ENCODE peak calls at places on chromosomes 3 and 15, in five cellular contexts. One of them, this sample, is unnamed.

GRCh38 chr15:31225356-31225955 is 101.2 kb upstream of the KLF13 start:
- DNase-seq in GM12878: no peak
- DNase-seq in A549: no peak
- DNase-seq in HepG2: no peak
- DNase-seq in SK-N-SH: no peak
- DNase-seq in this sample: no peak

GRCh38 chr3:90035643-90036042 is 928.2 kb downstream of the EPHA3 start:
- DNase-seq in GM12878: no peak
- DNase-seq in A549: no peak
- DNase-seq in HepG2: no peak
- DNase-seq in SK-N-SH: no peak
- DNase-seq in this sample: no peak

GRCh38 chr3:181056276-181056675 is 66.7 kb upstream of the DNAJC19 start:
- DNase-seq in GM12878: no peak
- DNase-seq in A549: no peak
- DNase-seq in HepG2: no peak
- DNase-seq in SK-N-SH: no peak
- DNase-seq in this sample: no peak

GRCh38 chr3:134260984-134261383 is 10.3 kb upstream of the RYK start:
- DNase-seq in GM12878: no peak
- DNase-seq in A549: no peak
- DNase-seq in HepG2: no peak
- DNase-seq in SK-N-SH: no peak
- DNase-seq in this sample: no peak

GRCh38 chr3:119395923-119396358 is 67.5 kb downstream of the TMEM39A start:
- DNase-seq in GM12878: peak
- DNase-seq in A549: no peak
- DNase-seq in HepG2: no peak
- DNase-seq in SK-N-SH: no peak
- DNase-seq in this sample: no peak

GRCh38 chr3:134527037-134527436 is 41.2 kb downstream of the CEP63 start:
- DNase-seq in GM12878: no peak
- DNase-seq in A549: peak
- DNase-seq in HepG2: peak
- DNase-seq in SK-N-SH: peak
- DNase-seq in this sample: peak

GRCh38 chr15:43463542-43463941 is 29.4 kb downstream of the TP53BP1 start:
- DNase-seq in GM12878: no peak
- DNase-seq in A549: no peak
- DNase-seq in HepG2: no peak
- DNase-seq in SK-N-SH: no peak
- DNase-seq in this sample: peak

GRCh38 chr3:161403251-161403650 is 31.9 kb upstream of the SPTSSB start:
- DNase-seq in GM12878: no peak
- DNase-seq in A549: no peak
- DNase-seq in HepG2: no peak
- DNase-seq in SK-N-SH: no peak
- DNase-seq in this sample: no peak

GRCh38 chr15:69384626-69385025 is 29.5 kb upstream of the KIF23 start:
- DNase-seq in GM12878: no peak
- DNase-seq in A549: no peak
- DNase-seq in HepG2: no peak
- DNase-seq in SK-N-SH: no peak
- DNase-seq in this sample: no peak

DNA sequence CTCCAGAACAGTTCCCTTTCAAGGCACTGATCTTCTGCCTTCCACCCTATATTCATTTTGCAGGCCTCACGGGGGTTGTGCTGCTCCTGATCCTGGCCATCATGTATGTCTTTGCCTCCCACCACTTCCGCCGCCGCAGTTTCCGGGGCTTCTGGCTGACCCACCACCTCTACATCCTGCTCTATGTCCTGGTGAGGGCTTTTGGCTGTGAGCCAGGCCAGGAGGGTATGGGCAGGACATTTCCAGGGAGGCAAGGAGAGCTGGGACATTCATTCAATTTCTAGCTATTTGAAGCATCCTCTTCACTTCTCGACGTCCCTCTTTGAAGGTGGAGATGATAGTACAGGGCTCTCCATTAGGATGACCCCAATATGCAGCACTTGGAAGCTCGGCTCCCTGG is 25.9 kb downstream of the DUOX1 start:
- DNase-seq in GM12878: no peak
- DNase-seq in A549: no peak
- DNase-seq in HepG2: no peak
- DNase-seq in SK-N-SH: no peak
- DNase-seq in this sample: no peak
- TF ChIP-seq SMC3 in GM12878: no peak
- TF ChIP-seq SMC3 in A549: no peak
- TF ChIP-seq SMC3 in HepG2: no peak
- TF ChIP-seq SMC3 in SK-N-SH: no peak
- TF ChIP-seq SMC3 in this sample: no peak

DNA sequence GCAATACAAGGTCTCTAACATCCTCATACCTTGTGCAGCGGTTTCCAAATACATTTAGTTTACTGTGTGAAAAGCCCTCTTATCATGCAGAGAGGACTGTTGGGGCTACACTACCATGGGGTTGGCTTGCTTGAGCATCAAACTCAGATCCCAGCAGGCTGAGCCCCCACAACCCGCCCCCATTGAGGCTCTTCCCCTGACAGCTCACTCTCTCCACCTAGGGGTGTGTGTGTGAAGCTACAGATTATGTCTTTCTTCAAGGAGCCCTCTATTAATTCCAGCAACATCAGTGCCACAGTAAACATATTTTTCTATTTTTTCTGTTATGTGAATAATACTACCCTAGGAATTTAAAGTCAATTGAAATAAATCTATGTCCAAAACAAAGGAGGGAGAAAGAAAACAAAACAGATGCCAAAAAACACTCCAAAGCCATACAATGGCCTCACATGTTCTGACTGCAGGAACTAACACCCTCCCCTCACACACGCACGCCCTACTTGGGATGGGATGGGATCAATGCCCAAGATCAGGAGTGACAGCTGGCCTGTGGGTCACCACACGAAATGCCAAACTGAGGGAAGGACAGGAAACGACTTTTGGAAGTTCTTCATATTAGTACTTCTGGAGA is 14.7 kb downstream of the TM4SF4 start:
- DNase-seq in GM12878: no peak
- DNase-seq in A549: peak
- DNase-seq in HepG2: no peak
- DNase-seq in SK-N-SH: peak
- DNase-seq in this sample: no peak
- TF ChIP-seq SMC3 in GM12878: no peak
- TF ChIP-seq SMC3 in A549: peak
- TF ChIP-seq SMC3 in HepG2: peak
- TF ChIP-seq SMC3 in SK-N-SH: peak
- TF ChIP-seq SMC3 in this sample: peak

DNA sequence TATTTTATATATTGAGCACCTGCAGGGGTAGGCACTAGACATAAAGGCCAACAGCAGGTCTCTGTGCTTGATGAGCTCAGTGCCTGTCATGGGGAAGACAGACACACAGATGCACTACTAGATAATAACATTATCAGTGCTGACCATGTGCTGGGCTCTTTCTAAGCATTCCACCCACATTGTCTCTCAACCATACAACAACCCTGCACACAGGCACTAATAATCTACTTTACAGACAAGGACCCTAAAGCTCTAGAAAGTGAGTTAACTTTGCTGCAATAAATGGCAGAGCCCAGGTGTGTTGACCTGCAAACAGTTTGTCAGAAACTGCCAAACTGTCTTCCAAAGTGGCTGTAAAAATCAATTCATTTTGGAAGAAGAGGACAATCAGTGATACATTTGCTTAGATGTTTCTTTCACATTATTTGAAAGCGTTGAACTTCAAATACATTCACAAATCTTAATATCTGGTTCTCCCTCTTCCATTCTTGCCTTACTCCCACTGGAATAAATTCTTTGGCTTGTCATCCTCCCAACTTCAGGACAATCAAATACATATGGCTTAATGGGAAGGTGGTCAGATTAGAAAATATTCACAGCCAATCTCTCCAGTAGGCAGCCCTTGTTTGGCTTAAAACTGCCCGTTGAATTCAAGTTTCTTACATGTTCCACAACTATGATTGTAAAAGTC is 11.0 kb upstream of the PP2D1 start:
- DNase-seq in GM12878: no peak
- DNase-seq in A549: no peak
- DNase-seq in HepG2: no peak
- DNase-seq in SK-N-SH: peak
- DNase-seq in this sample: no peak
- TF ChIP-seq SMC3 in GM12878: no peak
- TF ChIP-seq SMC3 in A549: no peak
- TF ChIP-seq SMC3 in HepG2: no peak
- TF ChIP-seq SMC3 in SK-N-SH: no peak
- TF ChIP-seq SMC3 in this sample: no peak

GRCh38 chr3:196969660-196970546 is 1.3 kb upstream of the PIGZ start:
- DNase-seq in GM12878: no peak
- DNase-seq in A549: peak
- DNase-seq in HepG2: no peak
- DNase-seq in SK-N-SH: peak
- DNase-seq in this sample: peak
- TF ChIP-seq SMC3 in GM12878: peak
- TF ChIP-seq SMC3 in A549: peak
- TF ChIP-seq SMC3 in HepG2: no peak
- TF ChIP-seq SMC3 in SK-N-SH: peak
- TF ChIP-seq SMC3 in this sample: peak

DNA sequence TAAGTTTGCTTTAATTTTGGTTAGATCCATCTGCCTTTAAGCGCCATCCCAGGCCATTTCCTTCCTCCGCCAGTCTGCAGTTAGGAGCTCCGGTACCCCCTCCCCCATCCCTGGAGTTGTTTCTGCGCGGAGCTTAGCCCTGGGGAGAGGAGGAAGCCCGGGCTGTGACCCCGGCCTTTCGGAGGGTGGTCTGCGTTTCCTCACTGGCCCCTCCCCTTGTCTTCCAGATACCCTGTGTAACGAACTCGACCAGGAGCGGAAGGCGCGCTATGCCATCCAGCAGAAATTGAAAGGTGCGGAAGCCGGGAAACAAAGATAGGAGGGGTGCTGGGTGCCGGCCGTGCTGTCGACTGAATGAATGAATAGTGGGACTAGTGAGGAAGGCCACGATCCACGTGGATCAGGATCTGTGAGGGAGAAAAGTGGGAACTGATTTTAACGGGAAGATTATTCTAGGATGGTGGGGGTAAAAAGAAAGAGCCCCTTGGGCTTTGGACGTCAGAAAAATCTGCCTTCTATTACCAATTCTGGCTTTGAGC is 6.8 kb downstream of the RNU6-1 start:
- DNase-seq in GM12878: no peak
- DNase-seq in A549: no peak
- DNase-seq in HepG2: no peak
- DNase-seq in SK-N-SH: peak
- DNase-seq in this sample: no peak
- TF ChIP-seq SMC3 in GM12878: no peak
- TF ChIP-seq SMC3 in A549: no peak
- TF ChIP-seq SMC3 in HepG2: no peak
- TF ChIP-seq SMC3 in SK-N-SH: no peak
- TF ChIP-seq SMC3 in this sample: no peak

DNA sequence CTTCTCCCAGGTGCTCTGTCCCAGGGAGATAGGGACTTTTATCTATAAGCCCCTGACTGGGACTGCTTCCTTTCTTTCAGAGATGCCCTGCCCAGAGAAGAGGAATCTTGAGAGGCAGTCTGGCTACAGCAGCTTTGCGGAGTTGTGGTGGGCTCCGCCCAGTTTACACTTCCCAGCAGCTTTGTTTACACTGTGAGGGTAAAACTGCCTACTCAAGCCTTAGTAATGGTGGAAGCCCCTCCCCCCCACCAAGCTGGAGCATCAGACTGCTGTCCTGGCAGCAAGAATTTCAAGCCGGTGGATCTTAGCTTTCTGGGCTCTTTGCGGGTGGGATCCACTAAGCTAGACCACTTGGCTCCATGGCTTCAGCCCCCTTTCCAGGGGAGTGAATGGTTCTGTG is 253.8 kb upstream of the ARL6 start:
- DNase-seq in GM12878: no peak
- DNase-seq in A549: no peak
- DNase-seq in HepG2: no peak
- DNase-seq in SK-N-SH: no peak
- DNase-seq in this sample: no peak
- TF ChIP-seq SMC3 in GM12878: no peak
- TF ChIP-seq SMC3 in A549: no peak
- TF ChIP-seq SMC3 in HepG2: no peak
- TF ChIP-seq SMC3 in SK-N-SH: no peak
- TF ChIP-seq SMC3 in this sample: no peak

GRCh38 chr3:64916192-64916798 is 228.5 kb upstream of the ADAMTS9 start:
- DNase-seq in GM12878: no peak
- DNase-seq in A549: no peak
- DNase-seq in HepG2: no peak
- DNase-seq in SK-N-SH: no peak
- DNase-seq in this sample: no peak
- TF ChIP-seq SMC3 in GM12878: no peak
- TF ChIP-seq SMC3 in A549: no peak
- TF ChIP-seq SMC3 in HepG2: no peak
- TF ChIP-seq SMC3 in SK-N-SH: no peak
- TF ChIP-seq SMC3 in this sample: no peak

GRCh38 chr3:22315925-22316324 is 564.9 kb upstream of the ZNF385D start:
- DNase-seq in GM12878: no peak
- DNase-seq in A549: no peak
- DNase-seq in HepG2: no peak
- DNase-seq in SK-N-SH: no peak
- DNase-seq in this sample: no peak

GRCh38 chr3:22322861-22323260 is 571.9 kb upstream of the ZNF385D start:
- DNase-seq in GM12878: no peak
- DNase-seq in A549: no peak
- DNase-seq in HepG2: no peak
- DNase-seq in SK-N-SH: no peak
- DNase-seq in this sample: no peak

GRCh38 chr3:22318325-22318724 is 567.3 kb upstream of the ZNF385D start:
- DNase-seq in GM12878: no peak
- DNase-seq in A549: no peak
- DNase-seq in HepG2: no peak
- DNase-seq in SK-N-SH: no peak
- DNase-seq in this sample: no peak

GRCh38 chr3:22319446-22319845 is 568.4 kb upstream of the ZNF385D start:
- DNase-seq in GM12878: no peak
- DNase-seq in A549: no peak
- DNase-seq in HepG2: no peak
- DNase-seq in SK-N-SH: no peak
- DNase-seq in this sample: no peak
- TF ChIP-seq SMC3 in GM12878: no peak
- TF ChIP-seq SMC3 in A549: no peak
- TF ChIP-seq SMC3 in HepG2: no peak
- TF ChIP-seq SMC3 in SK-N-SH: no peak
- TF ChIP-seq SMC3 in this sample: no peak

GRCh38 chr3:158531334-158531733 is 39.7 kb upstream of the MLF1 start:
- DNase-seq in GM12878: no peak
- DNase-seq in A549: no peak
- DNase-seq in HepG2: no peak
- DNase-seq in SK-N-SH: no peak
- DNase-seq in this sample: no peak
- TF ChIP-seq SMC3 in GM12878: no peak
- TF ChIP-seq SMC3 in A549: no peak
- TF ChIP-seq SMC3 in HepG2: no peak
- TF ChIP-seq SMC3 in SK-N-SH: no peak
- TF ChIP-seq SMC3 in this sample: no peak